ENCODE peak calls at places on chromosomes 5 and 9, in five cellular contexts. X is esophagus muscularis mucosa, Y is HCT116, Z is IMR-90, R is mammary epithelial cell. A is an unnamed sample.

GRCh38 chr5:141533897-141534296 is 45.0 kb downstream of the PCDHGC5 start:
- DNase-seq in X (no peak), Y (no peak), Z (no peak), R (no peak), A (no peak)

GRCh38 chr5:37133939-37134338 is 115.2 kb downstream of the CPLANE1 start:
- DNase-seq in X (no peak), Y (no peak), Z (peak; percentile 75), R (peak; percentile 49), A (no peak)

GRCh38 chr5:5967945-5968344 is 410.4 kb downstream of the MED10 start:
- DNase-seq in X (no peak), Y (no peak), Z (no peak), R (no peak), A (no peak)

GRCh38 chr9:113347479-113347878 is 1.9 kb upstream of the BSPRY start:
- DNase-seq in X (no peak), Y (no peak), Z (no peak), R (no peak), A (no peak)

GRCh38 chr5:168302785-168303184 is 11.3 kb downstream of the WWC1 start:
- DNase-seq in X (no peak), Y (peak; percentile 63), Z (peak; percentile 81), R (peak; percentile 55), A (no peak)

GRCh38 chr9:77457916-77458592 is 190.1 kb downstream of the GNA14 start:
- DNase-seq in X (no peak), Y (peak; percentile 65), Z (peak; percentile 60), R (peak; percentile 42), A (no peak)

GRCh38 chr9:91443994-91444392 is 20.4 kb upstream of the NFIL3 start:
- DNase-seq in X (no peak), Y (no peak), Z (no peak), R (no peak), A (no peak)

GRCh38 chr5:96687812-96688453 is 25.8 kb downstream of the CAST start:
- DNase-seq in X (no peak), Y (peak; percentile 39), Z (peak; percentile 76), R (no peak), A (no peak)

GRCh38 chr9:93125331-93125894 is 8.6 kb downstream of the NINJ1 start:
- DNase-seq in X (no peak), Y (no peak), Z (no peak), R (no peak), A (no peak)

GRCh38 chr9:28215921-28216320 is 642.6 kb upstream of the C9orf72 start:
- DNase-seq in X (no peak), Y (no peak), Z (no peak), R (no peak), A (no peak)

GRCh38 chr5:36644727-36645126 is 38.3 kb downstream of the SLC1A3 start:
- DNase-seq in X (no peak), Y (no peak), Z (no peak), R (peak; percentile 15), A (peak; percentile 54)

GRCh38 chr9:70484232-70485130 is 70.0 kb upstream of the KLF9 start:
- DNase-seq in X (no peak), Y (peak; percentile 68), Z (peak; percentile 86), R (peak; percentile 82), A (no peak)

DNA sequence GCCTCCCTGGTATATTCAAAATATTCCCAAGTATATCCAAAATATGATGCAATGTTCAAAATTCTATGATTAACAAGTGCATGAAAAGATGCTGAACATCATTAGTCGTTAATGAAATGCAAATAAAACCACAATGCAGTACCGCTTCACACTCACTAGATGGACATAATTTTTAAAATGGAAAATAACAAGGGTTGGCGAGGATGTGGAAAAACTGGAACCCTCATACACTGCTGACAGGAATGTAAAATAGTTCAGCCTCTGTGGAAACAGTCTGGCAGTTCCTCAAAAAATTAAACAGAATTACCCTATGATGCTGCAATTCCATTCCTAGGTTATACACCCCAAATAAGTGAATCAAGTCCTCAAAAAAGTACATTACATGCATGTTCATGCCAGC is 36.1 kb upstream of the MYOT start:
- DNase-seq in X (no peak), Y (no peak), Z (no peak), R (no peak), A (no peak)
- TF ChIP-seq CTCF in X (peak; percentile 46), Y (peak; percentile 43), Z (no peak), R (no peak), A (no peak)

DNA sequence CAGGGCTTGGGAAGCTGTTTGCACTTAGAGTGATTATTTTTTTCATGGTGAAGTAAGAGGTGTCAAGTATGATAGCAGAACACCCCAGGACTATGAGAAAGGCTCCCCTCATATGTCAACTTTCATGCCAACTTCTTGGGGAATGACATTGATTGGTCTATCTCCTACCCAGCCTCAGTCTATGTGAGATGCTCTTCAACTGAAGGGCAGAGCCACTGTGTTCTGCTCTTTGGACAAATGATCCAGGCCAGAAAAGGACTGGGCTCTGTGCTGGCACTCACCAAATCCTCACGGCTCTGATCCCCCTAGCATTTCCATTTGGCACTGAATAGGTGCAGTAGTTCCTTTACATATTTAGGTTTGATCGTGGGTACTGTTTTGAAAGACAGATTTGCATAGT is 151.1 kb downstream of the DMRT2 start:
- DNase-seq in X (no peak), Y (no peak), Z (no peak), R (no peak), A (no peak)
- H3K9me3 ChIP-seq in X (no peaks in the 10 kb centered on the region), Y (peaks cover 15% of the 10 kb centered on the region), Z (peaks cover 7% of the 10 kb centered on the region), R (peaks cover 15% of the 10 kb centered on the region), A (no peaks in the 10 kb centered on the region)

GRCh38 chr5:115586525-115587146 is 15.6 kb downstream of the TICAM2 start:
- DNase-seq in X (no peak), Y (no peak), Z (peak; percentile 54), R (no peak), A (no peak)
- TF ChIP-seq CTCF in X (peak; percentile 60), Y (peak; percentile 62), Z (peak; percentile 67), R (peak; percentile 52), A (peak; percentile 59)

GRCh38 chr5:58198330-58198729 is 261.6 kb downstream of the PLK2 start:
- DNase-seq in X (no peak), Y (no peak), Z (no peak), R (no peak), A (no peak)
- H3K9me3 ChIP-seq in X (no peaks in the 10 kb centered on the region), Y (no peaks in the 10 kb centered on the region), Z (no peaks in the 10 kb centered on the region), R (no peaks in the 10 kb centered on the region), A (no peaks in the 10 kb centered on the region)

DNA sequence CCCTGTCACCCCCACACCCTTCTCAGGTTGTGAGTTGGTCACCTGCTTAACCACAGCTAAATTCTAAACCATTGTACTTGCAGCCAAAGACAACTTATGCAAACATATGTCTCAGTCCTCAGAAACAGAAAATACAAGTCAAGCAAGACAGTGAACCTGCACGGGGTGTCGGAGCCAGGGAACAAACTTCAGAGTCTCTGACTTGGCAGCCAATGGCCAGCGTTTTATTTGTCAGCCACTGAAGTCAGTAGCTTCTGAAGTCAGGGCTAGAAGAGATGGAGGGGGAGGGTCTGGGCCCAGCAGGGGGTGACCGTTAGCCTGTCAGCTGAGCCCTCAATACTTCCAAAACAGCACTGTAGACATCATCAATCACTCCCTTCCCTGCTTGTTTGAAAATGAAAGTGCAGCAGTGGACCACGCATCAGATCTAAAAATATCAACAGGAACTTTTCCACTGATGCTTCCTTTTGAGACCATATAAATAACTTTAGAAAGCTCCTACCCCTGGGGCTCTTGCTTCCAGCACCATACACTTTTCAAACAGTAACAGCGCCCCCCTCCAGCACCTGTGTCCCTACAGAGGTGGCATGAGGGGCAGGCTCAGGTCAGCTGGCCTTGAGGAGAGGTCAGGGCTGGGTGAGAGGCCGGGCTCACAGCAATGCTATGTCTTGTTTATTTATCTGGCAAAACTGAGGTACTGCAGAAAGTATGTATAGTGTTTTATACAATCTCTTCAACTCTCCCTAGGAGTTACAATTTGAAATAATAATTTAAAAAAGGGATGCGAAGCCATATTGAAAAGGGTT is 142.5 kb downstream of the ACER2 start:
- DNase-seq in X (no peak), Y (no peak), Z (peak; percentile 2), R (no peak), A (no peak)
- TF ChIP-seq CTCF in X (no peak), Y (no peak), Z (no peak), R (no peak), A (no peak)

DNA sequence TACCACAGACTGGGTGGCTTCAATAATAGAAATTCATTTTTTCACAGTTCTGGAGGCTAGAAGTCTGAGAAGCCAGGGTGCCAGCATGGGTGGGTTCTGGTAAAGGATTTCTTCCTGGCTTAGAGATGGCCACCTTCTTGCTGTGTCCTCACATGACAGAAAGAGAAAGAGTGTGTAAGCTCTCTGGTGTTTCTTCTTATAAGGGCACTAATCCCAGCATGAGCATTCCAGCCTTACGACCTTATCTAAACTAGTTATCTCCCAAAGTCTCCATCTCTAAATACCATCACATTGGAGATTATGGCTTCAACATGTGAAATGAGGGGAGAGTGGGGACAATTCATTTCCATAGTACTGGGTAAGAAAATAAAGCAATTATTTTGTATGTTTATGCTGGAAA is 226.5 kb upstream of the TUSC1 start:
- DNase-seq in X (no peak), Y (no peak), Z (no peak), R (no peak), A (no peak)
- H3K9me3 ChIP-seq in X (no peaks in the 10 kb centered on the region), Y (peaks cover 26% of the 10 kb centered on the region), Z (peaks cover 2% of the 10 kb centered on the region), R (peaks cover 4% of the 10 kb centered on the region), A (no peaks in the 10 kb centered on the region)

GRCh38 chr5:643351-643801 is 31.2 kb downstream of the CEP72 start:
- DNase-seq in X (no peak), Y (no peak), Z (no peak), R (no peak), A (no peak)
- TF ChIP-seq CTCF in X (no peak), Y (no peak), Z (no peak), R (no peak), A (no peak)

GRCh38 chr5:180222056-180222455 is 13.0 kb upstream of the RASGEF1C start:
- DNase-seq in X (peak; percentile 68), Y (no peak), Z (no peak), R (no peak), A (no peak)
- H3K9me3 ChIP-seq in X (peaks cover 62% of the 10 kb centered on the region), Y (no peaks in the 10 kb centered on the region), Z (peaks cover 23% of the 10 kb centered on the region), R (peaks cover 29% of the 10 kb centered on the region), A (peaks cover 12% of the 10 kb centered on the region)

GRCh38 chr5:10987291-10987806 is 226.3 kb upstream of the DAP start:
- DNase-seq in X (no peak), Y (no peak), Z (no peak), R (no peak), A (no peak)

GRCh38 chr5:10988637-10989036 is 227.6 kb upstream of the DAP start:
- DNase-seq in X (no peak), Y (no peak), Z (no peak), R (no peak), A (no peak)

GRCh38 chr5:10989577-10990263 is 228.7 kb upstream of the DAP start:
- DNase-seq in X (no peak), Y (no peak), Z (no peak), R (no peak), A (no peak)

GRCh38 chr5:10985711-10986110 is 224.7 kb upstream of the DAP start:
- DNase-seq in X (no peak), Y (no peak), Z (no peak), R (no peak), A (no peak)

DNA sequence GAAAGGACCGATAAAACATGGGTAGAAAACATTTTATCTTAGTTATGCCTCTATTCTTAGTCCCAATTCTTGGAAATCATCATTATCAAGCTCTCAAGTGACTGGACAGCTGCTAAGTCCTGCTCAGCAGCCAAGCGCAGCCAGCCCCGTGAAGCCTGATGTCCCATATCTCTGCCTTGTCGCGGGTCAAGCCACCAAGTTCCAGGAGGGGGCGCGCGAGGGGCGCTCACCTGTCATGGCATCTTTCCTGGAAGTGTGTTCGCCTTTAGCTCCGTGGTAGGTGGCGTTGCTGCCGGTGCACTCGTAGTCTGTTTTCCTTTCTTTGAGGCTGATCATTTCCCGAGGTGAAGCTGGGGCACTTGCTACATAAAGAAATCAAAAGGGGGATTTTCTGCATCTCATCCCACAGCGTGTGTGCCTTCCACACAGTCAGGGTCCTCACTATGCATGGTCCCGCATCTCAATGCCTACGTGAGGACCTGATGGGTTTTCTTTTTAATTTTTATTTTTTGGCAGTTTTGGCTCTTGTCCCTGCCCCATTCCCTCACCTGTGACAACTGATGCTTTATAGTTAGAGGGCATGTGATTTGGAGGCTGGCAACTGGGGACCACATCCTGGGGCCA is 227.0 kb upstream of the DAP start:
- DNase-seq in X (no peak), Y (peak; percentile 42), Z (no peak), R (peak; percentile 19), A (no peak)
- TF ChIP-seq CTCF in X (peak; percentile 28), Y (peak; percentile 91), Z (peak; percentile 36), R (peak; percentile 58), A (peak; percentile 18)

A was measured in vagina.